ENCODE peak calls at places on chromosomes 16 and 17, in seven cellular contexts. P is dorsolateral prefrontal cortex, O is IMR-90, D is hepatocyte, X is heart left ventricle, L is Peyer's patch, B is type B pancreatic cell. Q is an unnamed sample.

GRCh38 chr17:47717845-47718621 is 15.0 kb upstream of the TBX21 start:
- DNase-seq in P (no peak), O (no peak), D (no peak), X (no peak), L (no peak), B (no peak), Q (no peak)

GRCh38 chr16:29804455-29805231 is 1.7 kb upstream of the MAZ start:
- DNase-seq in P (no peak), O (no peak), D (no peak), X (peak; percentile 70), L (no peak), B (no peak), Q (no peak)

GRCh38 chr17:14972844-14973243 is 292.3 kb downstream of the PMP22 start:
- DNase-seq in P (no peak), O (no peak), D (no peak), X (no peak), L (no peak), B (no peak), Q (no peak)

GRCh38 chr16:81733295-81733694 is 45.8 kb upstream of the PLCG2 start:
- DNase-seq in P (no peak), O (no peak), D (no peak), X (no peak), L (no peak), B (no peak), Q (no peak)

GRCh38 chr17:55424893-55425540 is 3.4 kb upstream of the MMD start:
- DNase-seq in P (no peak), O (no peak), D (no peak), X (no peak), L (no peak), B (no peak), Q (no peak)

GRCh38 chr17:45719335-45720071 is 64.6 kb upstream of the CRHR1 start:
- DNase-seq in P (peak; percentile 47), O (peak; percentile 74), D (peak; percentile 68), X (no peak), L (no peak), B (no peak), Q (no peak)

GRCh38 chr17:732788-733720 is 658 bp downstream of the TLCD3A start:
- DNase-seq in P (peak; percentile 54), O (peak; percentile 37), D (peak; percentile 68), X (no peak), L (peak; percentile 74), B (peak; percentile 74), Q (no peak)

GRCh38 chr16:85418978-85419491 is 194.1 kb upstream of the GSE1 start:
- DNase-seq in P (peak; percentile 63), O (no peak), D (no peak), X (peak; percentile 21), L (no peak), B (no peak), Q (no peak)

GRCh38 chr17:13984956-13985355 is 84.3 kb upstream of the COX10 start:
- DNase-seq in P (no peak), O (no peak), D (no peak), X (no peak), L (no peak), B (no peak), Q (no peak)

DNA sequence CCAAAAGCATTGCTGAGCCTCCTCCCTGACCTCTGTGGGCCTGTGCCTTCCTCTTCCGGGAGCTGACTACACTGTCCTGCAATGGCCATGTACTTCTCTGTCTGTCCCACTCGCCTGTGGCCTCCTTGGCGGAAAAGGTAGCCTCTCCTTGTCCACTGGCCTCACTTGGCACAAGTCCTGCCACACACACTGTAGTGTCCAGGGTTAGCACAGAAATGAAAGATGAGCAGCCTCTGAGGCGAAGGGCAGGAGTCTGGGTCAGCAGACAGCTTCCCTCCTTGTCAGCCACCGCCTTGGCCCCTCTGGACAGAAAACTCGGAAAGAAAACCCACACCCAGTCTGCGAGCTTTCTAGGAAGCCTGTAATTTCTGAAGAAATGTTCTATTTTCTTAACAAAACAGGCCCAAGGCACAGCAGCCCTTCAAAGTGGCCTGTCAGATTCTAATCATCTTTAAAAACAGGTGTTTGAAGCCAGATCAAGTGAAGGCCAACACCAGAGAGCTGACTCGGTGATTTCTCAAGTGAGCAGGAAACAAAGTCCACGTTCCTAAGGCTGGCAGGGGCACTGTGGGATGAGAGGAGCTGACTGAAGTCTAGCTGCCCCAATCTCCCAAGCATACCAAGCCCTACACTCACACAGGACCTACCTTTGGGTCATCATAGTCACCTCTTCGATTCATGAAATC is 67.2 kb downstream of the GTF3C1 start:
- DNase-seq in P (no peak), O (no peak), D (no peak), X (no peak), L (no peak), B (no peak), Q (no peak)
- TF ChIP-seq CTCF in P (no peak), O (no peak), D (no peak), X (no peak), L (no peak), B (no peak), Q (no peak)

GRCh38 chr16:71500964-71501363 is 11.8 kb upstream of the ZNF19 start:
- DNase-seq in P (no peak), O (no peak), D (no peak), X (no peak), L (no peak), B (no peak), Q (no peak)
- TF ChIP-seq CTCF in P (no peak), O (no peak), D (no peak), X (no peak), L (no peak), B (no peak), Q (no peak)

GRCh38 chr16:70644763-70645597 is 1.4 kb upstream of the IL34 start:
- DNase-seq in P (no peak), O (no peak), D (no peak), X (no peak), L (no peak), B (no peak), Q (no peak)

GRCh38 chr16:70635356-70636016 is 10.9 kb upstream of the IL34 start:
- DNase-seq in P (no peak), O (peak; percentile 84), D (no peak), X (peak; percentile 38), L (no peak), B (peak; percentile 47), Q (no peak)

GRCh38 chr16:70642633-70643032 is 3.7 kb upstream of the IL34 start:
- DNase-seq in P (no peak), O (no peak), D (no peak), X (no peak), L (no peak), B (no peak), Q (no peak)

GRCh38 chr16:70634861-70635260 is 11.5 kb upstream of the IL34 start:
- DNase-seq in P (no peak), O (peak; percentile 63), D (no peak), X (no peak), L (no peak), B (no peak), Q (no peak)

DNA sequence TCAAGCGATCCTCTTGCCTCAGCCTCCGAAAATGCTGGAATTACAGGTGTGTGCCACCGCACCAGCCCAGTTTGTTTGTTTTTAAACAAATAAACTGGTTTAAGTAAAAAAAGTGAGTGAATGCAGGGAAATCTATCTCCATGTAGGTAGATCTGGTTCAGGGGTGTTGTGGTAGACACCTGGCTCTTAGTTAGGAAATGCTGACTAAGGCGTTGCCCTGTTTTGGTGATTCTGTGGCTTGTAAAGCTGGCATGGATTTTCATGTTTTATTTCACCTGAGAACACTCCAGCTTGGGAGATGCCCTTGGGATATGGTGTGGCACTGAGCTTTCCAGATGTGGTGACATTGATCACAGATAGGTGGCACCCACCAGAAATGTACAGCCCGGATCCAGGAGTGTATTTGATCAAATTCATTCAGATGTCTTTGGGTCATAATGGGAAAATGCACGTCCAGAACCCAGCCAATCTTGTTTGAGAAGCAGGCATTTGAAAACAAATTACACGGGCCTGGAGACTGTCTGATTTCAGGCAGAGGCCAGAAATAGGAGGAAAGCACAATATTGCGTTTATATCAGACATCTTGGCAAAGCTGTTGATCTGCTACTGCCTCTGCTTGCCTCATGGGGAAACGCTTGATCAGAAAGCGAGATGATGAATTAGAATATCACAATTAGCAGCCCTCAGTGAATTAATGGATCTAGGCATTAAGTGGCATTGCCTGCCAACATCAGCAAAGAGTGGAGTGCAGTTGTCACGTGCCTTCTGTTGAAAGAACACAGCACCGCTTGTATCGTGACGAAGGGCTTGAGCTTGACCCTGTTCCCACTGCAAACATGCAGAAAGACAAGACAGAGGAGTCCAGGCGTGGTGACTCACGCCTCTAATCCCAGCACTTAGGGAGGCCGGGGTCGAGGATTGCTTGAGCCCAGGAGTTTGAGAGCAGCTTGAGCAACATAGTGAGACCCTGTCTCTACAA is 7.3 kb upstream of the IL34 start:
- DNase-seq in P (no peak), O (peak; percentile 87), D (peak; percentile 71), X (no peak), L (no peak), B (peak; percentile 43), Q (no peak)
- TF ChIP-seq CTCF in P (no peak), O (no peak), D (no peak), X (no peak), L (no peak), B (no peak), Q (no peak)

DNA sequence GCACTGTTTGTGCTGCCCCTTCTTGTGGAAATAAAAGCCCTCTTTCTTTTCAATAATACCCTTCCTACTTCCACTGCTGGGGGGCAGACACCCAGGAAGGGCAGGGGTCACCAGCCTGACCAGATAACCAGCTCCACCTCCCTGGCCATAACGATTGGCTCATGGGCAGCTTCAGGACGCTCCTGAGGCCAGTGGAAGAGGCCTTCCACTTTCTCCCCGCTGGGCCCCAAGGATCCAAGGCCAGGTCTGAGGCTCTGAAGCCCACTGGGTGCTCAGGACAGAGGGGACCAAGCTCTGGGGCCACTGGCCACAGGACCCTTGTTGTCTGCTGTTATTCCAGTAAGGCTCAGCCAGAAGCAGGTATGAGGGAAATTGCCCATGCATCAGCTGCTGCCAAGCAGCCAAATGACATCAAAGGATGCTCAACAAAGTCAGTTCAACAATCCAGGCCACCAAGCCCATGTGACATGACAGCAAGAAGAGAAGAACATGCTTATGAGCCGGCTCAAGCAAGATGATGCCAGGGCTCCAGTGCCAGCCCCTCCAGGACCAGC is 238.8 kb downstream of the ZNF423 start:
- DNase-seq in P (no peak), O (no peak), D (no peak), X (no peak), L (no peak), B (peak; percentile 51), Q (peak; percentile 73)
- TF ChIP-seq CTCF in P (no peak), O (no peak), D (no peak), X (no peak), L (no peak), B (no peak), Q (no peak)

GRCh38 chr17:40291311-40291710 is 3.6 kb downstream of the CDC6 start:
- DNase-seq in P (no peak), O (no peak), D (no peak), X (peak; percentile 55), L (no peak), B (no peak), Q (no peak)
- TF ChIP-seq CTCF in P (no peak), O (no peak), D (no peak), X (no peak), L (no peak), B (no peak), Q (no peak)

GRCh38 chr17:74454197-74455024 is 12.0 kb upstream of the CD300A start:
- DNase-seq in P (peak; percentile 90), O (peak; percentile 29), D (peak; percentile 97), X (no peak), L (peak; percentile 63), B (peak; percentile 92), Q (peak; percentile 95)
- TF ChIP-seq CTCF in P (peak; percentile 9), O (no peak), D (peak; percentile 4), X (no peak), L (peak; percentile 48), B (peak; percentile 31), Q (no peak)